ENCODE peak calls at places on chromosomes 3 and 15, in four cellular contexts. L is DND-41, I is IMR-90, J is fibroblast of lung. M is an unnamed sample.

GRCh38 chr3:128734523-128735189 is 8.7 kb downstream of the RAB7A start:
- DNase-seq in L (no peak), I (no peak), J (no peak), M (no peak)

GRCh38 chr3:156513619-156514018 is 41.3 kb downstream of the SSR3 start:
- DNase-seq in L (no peak), I (no peak), J (no peak), M (no peak)

GRCh38 chr3:116077059-116077458 is 368.2 kb downstream of the LSAMP start:
- DNase-seq in L (no peak), I (no peak), J (no peak), M (no peak)

GRCh38 chr15:56919708-56920637 is 1.5 kb downstream of the TCF12 start:
- DNase-seq in L (peak; percentile 49), I (peak; percentile 35), J (peak; percentile 39), M (peak; percentile 73)

GRCh38 chr3:11445883-11446282 is 173.7 kb downstream of the ATG7 start:
- DNase-seq in L (no peak), I (peak; percentile 37), J (peak; percentile 54), M (no peak)

GRCh38 chr3:119403201-119403600 is 60.2 kb downstream of the TMEM39A start:
- DNase-seq in L (no peak), I (peak; percentile 46), J (no peak), M (no peak)

GRCh38 chr15:57015897-57016296 is 97.5 kb downstream of the TCF12 start:
- DNase-seq in L (no peak), I (peak; percentile 62), J (no peak), M (peak; percentile 49)

GRCh38 chr15:40937762-40938529 is 8.8 kb downstream of the DLL4 start:
- DNase-seq in L (no peak), I (no peak), J (no peak), M (no peak)

GRCh38 chr3:5153074-5153473 is 31.0 kb downstream of the ARL8B start:
- DNase-seq in L (no peak), I (no peak), J (no peak), M (no peak)

GRCh38 chr3:191235331-191236314 is 36.6 kb downstream of the OSTN start:
- DNase-seq in L (no peak), I (peak; percentile 63), J (peak; percentile 20), M (peak; percentile 46)

GRCh38 chr3:26847675-26848074 is 225.1 kb downstream of the LRRC3B start:
- DNase-seq in L (no peak), I (no peak), J (no peak), M (no peak)

GRCh38 chr3:217436-217835 is 20.9 kb downstream of the CHL1 start:
- DNase-seq in L (no peak), I (no peak), J (no peak), M (no peak)

GRCh38 chr3:49937081-49937480 is 2.9 kb upstream of the RBM6 start:
- DNase-seq in L (no peak), I (no peak), J (no peak), M (no peak)

GRCh38 chr15:40939909-40940801 is 11.0 kb downstream of the DLL4 start:
- DNase-seq in L (no peak), I (no peak), J (no peak), M (no peak)

GRCh38 chr3:149812165-149812605 is 830 bp upstream of the RNF13 start:
- DNase-seq in L (no peak), I (no peak), J (no peak), M (no peak)

GRCh38 chr15:74653426-74654082 is 37.9 kb downstream of the CLK3 start:
- DNase-seq in L (no peak), I (peak; percentile 59), J (peak; percentile 87), M (peak; percentile 85)

GRCh38 chr3:127914584-127914983 is 448 bp upstream of the KBTBD12 start:
- DNase-seq in L (no peak), I (no peak), J (no peak), M (no peak)

GRCh38 chr3:186417791-186418190 is 55.8 kb upstream of the DGKG start:
- DNase-seq in L (no peak), I (peak; percentile 83), J (peak; percentile 75), M (peak; percentile 87)

GRCh38 chr15:101250931-101251829 is 668 bp downstream of the CHSY1 start:
- DNase-seq in L (peak; percentile 23), I (no peak), J (no peak), M (no peak)

GRCh38 chr3:14389133-14390115 is 13.0 kb upstream of the SLC6A6 start:
- DNase-seq in L (no peak), I (no peak), J (peak; percentile 17), M (no peak)

GRCh38 chr15:51600114-51600513 is 22.5 kb downstream of the DMXL2 start:
- DNase-seq in L (no peak), I (peak; percentile 43), J (no peak), M (peak; percentile 35)

GRCh38 chr3:179971280-179971679 is 65.5 kb downstream of the PEX5L start:
- DNase-seq in L (no peak), I (no peak), J (no peak), M (no peak)

GRCh38 chr3:18247776-18248310 is 177.3 kb downstream of the SATB1 start:
- DNase-seq in L (no peak), I (no peak), J (no peak), M (no peak)

GRCh38 chr15:57235865-57236264 is 140.4 kb upstream of the CGNL1 start:
- DNase-seq in L (no peak), I (peak; percentile 86), J (peak; percentile 88), M (peak; percentile 90)

GRCh38 chr3:98359993-98360675 is 6.5 kb downstream of the OR5K4 start:
- DNase-seq in L (no peak), I (no peak), J (no peak), M (no peak)

GRCh38 chr15:52783929-52784798 is 6.0 kb downstream of the ONECUT1 start:
- DNase-seq in L (no peak), I (no peak), J (no peak), M (no peak)

DNA sequence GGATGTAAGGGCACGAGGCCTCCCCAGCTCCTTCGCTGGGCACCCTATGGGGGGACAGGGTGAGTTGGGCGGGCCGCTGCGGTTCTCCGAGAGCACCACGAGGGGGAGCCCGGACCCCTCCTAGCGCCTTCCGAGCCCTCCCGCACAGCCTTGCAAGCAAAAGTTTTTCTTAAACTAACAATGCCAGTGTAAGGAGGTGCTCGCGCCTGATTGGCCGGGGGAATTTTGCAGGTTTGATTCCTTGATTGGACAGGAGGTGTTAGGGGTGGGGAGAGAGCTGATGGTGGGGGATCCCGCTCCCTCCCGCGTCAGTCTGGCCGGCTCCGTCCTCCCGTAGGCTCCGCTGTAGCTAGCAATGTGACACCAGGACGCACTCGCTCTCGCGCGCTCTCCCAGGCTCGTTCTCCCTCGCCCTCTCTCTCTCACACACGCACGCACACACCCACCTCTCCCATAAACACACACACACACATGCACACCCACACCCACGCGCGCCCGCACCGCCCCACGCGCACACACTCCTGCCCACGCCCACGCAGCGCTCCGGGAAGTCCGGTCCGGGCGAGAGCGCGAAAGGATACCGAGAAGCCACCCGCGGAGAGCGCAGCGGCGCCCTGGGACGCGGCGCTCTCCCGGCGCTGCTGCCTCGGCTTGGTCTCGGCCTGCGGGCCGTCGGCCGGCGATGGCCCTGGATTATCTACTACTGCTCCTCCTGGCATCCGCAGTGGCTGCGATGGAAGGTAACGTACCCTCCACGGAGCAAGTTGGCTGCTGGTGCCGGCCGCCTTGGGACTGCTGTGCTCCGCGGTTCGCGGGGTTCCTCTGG is at the start of gene EPHB1:
- DNase-seq in L (peak; percentile 77), I (peak; percentile 87), J (peak; percentile 82), M (peak; percentile 91)
- H2AFZ ChIP-seq in L (no peak within 1 kb of the TSS), I (peak within 1 kb of the TSS; percentile 93), J (peak within 1 kb of the TSS; percentile 74), M (peak within 1 kb of the TSS; percentile 97)

GRCh38 chr3:155184027-155184426 is 103.9 kb downstream of the MME start:
- DNase-seq in L (no peak), I (no peak), J (no peak), M (no peak)

GRCh38 chr3:155185623-155186022 is 105.5 kb downstream of the MME start:
- DNase-seq in L (no peak), I (peak; percentile 75), J (peak; percentile 74), M (peak; percentile 31)

GRCh38 chr3:155189478-155189877 is 104.0 kb downstream of the STRIT1 start:
- DNase-seq in L (no peak), I (no peak), J (no peak), M (no peak)

GRCh38 chr3:155190686-155191085 is 102.8 kb downstream of the STRIT1 start:
- DNase-seq in L (no peak), I (no peak), J (no peak), M (no peak)

DNA sequence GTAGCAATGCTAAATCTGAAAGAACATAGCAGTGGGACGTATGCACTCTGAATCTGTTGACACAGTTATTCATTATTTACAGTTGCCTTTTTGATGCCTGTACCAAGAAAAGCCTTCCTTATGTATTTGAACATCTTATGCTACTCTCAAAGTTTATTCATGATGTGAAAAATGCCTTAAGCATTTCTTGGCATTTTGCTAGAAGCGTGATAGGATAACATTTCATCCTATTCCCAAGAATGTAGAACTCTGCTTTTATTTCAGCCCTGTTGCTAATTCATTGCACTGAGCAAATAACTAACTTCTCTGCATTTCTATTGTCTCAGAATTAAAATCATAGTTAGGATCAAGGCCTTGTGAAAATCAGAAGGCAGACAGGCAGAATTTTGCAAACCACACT is 105.4 kb downstream of the STRIT1 start:
- DNase-seq in L (no peak), I (peak; percentile 48), J (peak; percentile 38), M (no peak)
- H3K9ac ChIP-seq in L (no peak overlapping the region), I (no peak overlapping the region), J (no peak overlapping the region), M (no peak overlapping the region)

DNA sequence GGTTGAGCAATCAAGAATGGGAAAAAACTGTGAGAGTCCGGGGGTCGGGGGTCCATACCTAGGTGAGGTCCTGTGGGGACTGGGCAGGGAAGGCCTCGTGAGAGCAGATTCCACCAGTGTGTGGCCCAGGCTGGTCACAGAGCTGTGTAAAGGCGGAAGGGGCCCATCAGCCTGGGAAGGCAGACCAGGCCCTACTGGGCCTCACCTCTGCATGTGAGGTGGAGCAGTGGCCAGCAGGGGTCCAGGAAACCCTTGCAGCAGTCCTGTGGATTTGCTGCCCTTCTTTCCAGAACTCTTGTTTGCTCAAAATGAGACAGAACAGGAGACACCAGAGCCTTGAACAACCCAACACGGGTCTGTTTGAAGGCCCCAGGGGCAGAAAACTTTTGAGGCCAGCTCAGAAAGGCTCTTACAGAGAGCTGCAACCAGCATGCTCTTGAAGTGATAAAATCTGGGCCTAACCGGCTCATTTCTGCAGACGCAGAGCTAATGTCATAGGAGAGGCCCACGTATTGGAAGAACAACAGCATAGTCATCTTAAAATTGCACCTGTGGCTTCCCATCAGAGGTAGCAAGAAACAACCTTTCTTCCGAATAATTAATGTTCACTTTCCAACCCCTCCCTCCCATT is 30.3 kb upstream of the HHATL start:
- DNase-seq in L (no peak), I (no peak), J (no peak), M (no peak)
- TF ChIP-seq CTCF in L (no peak), I (peak; percentile 5), J (no peak), M (no peak)

GRCh38 chr3:142947799-142948575 is 15.5 kb downstream of the PAQR9 start:
- DNase-seq in L (no peak), I (peak; percentile 6), J (no peak), M (peak; percentile 30)

GRCh38 chr3:142946861-142947260 is 16.6 kb downstream of the PAQR9 start:
- DNase-seq in L (no peak), I (no peak), J (no peak), M (no peak)

GRCh38 chr3:142945023-142945422 is 18.5 kb downstream of the PAQR9 start:
- DNase-seq in L (no peak), I (no peak), J (no peak), M (no peak)

GRCh38 chr3:142944346-142944745 is 19.1 kb downstream of the PAQR9 start:
- DNase-seq in L (no peak), I (no peak), J (no peak), M (no peak)

DNA sequence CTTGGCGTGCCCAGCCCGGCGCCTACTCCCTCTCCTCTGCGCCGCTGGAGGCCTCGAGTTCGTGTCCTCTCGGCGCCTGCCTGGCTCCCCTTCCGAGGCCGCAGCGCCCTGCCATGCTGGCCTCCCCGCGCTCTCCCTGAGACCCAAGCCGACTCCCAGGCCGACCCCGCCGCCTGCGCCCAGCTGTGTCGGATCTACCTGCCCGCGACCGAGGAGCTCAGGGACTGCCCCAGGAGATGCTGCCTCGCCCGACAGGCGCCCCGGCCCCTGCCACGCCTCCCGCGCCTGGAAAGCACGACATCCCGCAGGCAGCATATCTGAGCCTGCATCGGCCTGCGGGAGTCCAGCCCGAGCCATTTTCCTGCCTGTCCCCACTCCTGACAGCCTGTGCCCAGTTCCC is 16.1 kb downstream of the PAQR9 start:
- DNase-seq in L (no peak), I (no peak), J (no peak), M (no peak)
- H2AFZ ChIP-seq in L (no peak overlapping the region), I (peak overlapping the region; percentile 56), J (no peak overlapping the region), M (peak overlapping the region; percentile 43)

M was measured in astrocyte.